ENCODE peak calls at places on chromosomes 12 and 14, in seven cellular contexts. M, Z, F, B, V, A and P are unnamed samples.

GRCh38 chr12:123516221-123516780 is 17.2 kb downstream of the RILPL1 start:
- DNase-seq in M (no peak), Z (no peak), F (no peak), B (no peak), V (no peak), A (no peak), P (no peak)

GRCh38 chr12:63994704-63995103 is 150.2 kb downstream of the SRGAP1 start:
- DNase-seq in M (no peak), Z (no peak), F (no peak), B (no peak), V (no peak), A (no peak), P (no peak)

GRCh38 chr12:108773798-108774788 is 42.8 kb upstream of the CORO1C start:
- DNase-seq in M (no peak), Z (no peak), F (peak; percentile 88), B (peak; percentile 54), V (peak; percentile 73), A (no peak), P (peak; percentile 43)

GRCh38 chr14:68232643-68233055 is 413.1 kb downstream of the RAD51B start:
- DNase-seq in M (no peak), Z (no peak), F (no peak), B (peak; percentile 67), V (no peak), A (no peak), P (no peak)

GRCh38 chr14:105665951-105666277 is 139.5 kb downstream of the TMEM121 start:
- DNase-seq in M (no peak), Z (no peak), F (no peak), B (no peak), V (no peak), A (no peak), P (no peak)

GRCh38 chr12:106581543-106582263 is 1.1 kb upstream of the RFX4 start:
- DNase-seq in M (no peak), Z (peak; percentile 41), F (peak; percentile 40), B (no peak), V (no peak), A (peak; percentile 83), P (no peak)

GRCh38 chr12:79662046-79662811 is 28.5 kb downstream of the PAWR start:
- DNase-seq in M (no peak), Z (no peak), F (no peak), B (no peak), V (no peak), A (no peak), P (no peak)

GRCh38 chr14:62734831-62735230 is 310.4 kb downstream of the KCNH5 start:
- DNase-seq in M (no peak), Z (no peak), F (no peak), B (no peak), V (no peak), A (no peak), P (no peak)

GRCh38 chr14:50846171-50846880 is 15.4 kb upstream of the NIN start:
- DNase-seq in M (no peak), Z (no peak), F (no peak), B (peak; percentile 7), V (no peak), A (no peak), P (no peak)

GRCh38 chr12:51269174-51270066 is 795 bp downstream of the SMAGP start:
- DNase-seq in M (peak; percentile 54), Z (peak; percentile 65), F (peak; percentile 82), B (peak; percentile 80), V (no peak), A (peak; percentile 84), P (no peak)

GRCh38 chr14:78530078-78530477 is 359.9 kb downstream of the NRXN3 start:
- DNase-seq in M (no peak), Z (peak; percentile 50), F (no peak), B (peak; percentile 33), V (no peak), A (peak; percentile 69), P (no peak)

GRCh38 chr12:16763901-16764300 is 157.9 kb upstream of the LMO3 start:
- DNase-seq in M (no peak), Z (no peak), F (no peak), B (peak; percentile 5), V (no peak), A (no peak), P (no peak)

GRCh38 chr14:59265808-59266207 is 77.3 kb downstream of the DAAM1 start:
- DNase-seq in M (no peak), Z (no peak), F (no peak), B (peak; percentile 45), V (no peak), A (no peak), P (no peak)